ENCODE peak calls at places on chromosomes 3 and 15, in seven cellular contexts. X is choroid plexus epithelial cell, Z is cardiac muscle cell, J is lower lobe of right lung, M is stomach, R is breast epithelium, O is uterus. I is an unnamed sample.
A peak's percentile ranks its signal among the peaks of the same experiment; 100 is the strongest.

GRCh38 chr15:63461230-63461629 is 43.2 kb upstream of the USP3 start:
- DNase-seq in X (no peak), Z (peak; percentile 51), J (no peak), M (peak; percentile 61), R (no peak), O (no peak), I (no peak)

GRCh38 chr3:185998136-185998535 is 60.3 kb upstream of the TRA2B start:
- DNase-seq in X (no peak), Z (no peak), J (no peak), M (no peak), R (no peak), O (no peak), I (no peak)

GRCh38 chr15:81400640-81401236 is 26.7 kb upstream of the TMC3 start:
- DNase-seq in X (peak; percentile 82), Z (peak; percentile 48), J (no peak), M (no peak), R (no peak), O (no peak), I (peak; percentile 58)

GRCh38 chr3:125032100-125032643 is 23.6 kb downstream of the HEG1 start:
- DNase-seq in X (no peak), Z (no peak), J (no peak), M (no peak), R (no peak), O (no peak), I (no peak)

GRCh38 chr3:59056706-59057105 is 6.9 kb upstream of the CFAP20DC start:
- DNase-seq in X (peak; percentile 5), Z (no peak), J (no peak), M (no peak), R (no peak), O (no peak), I (no peak)

GRCh38 chr15:99324082-99324620 is 72.9 kb downstream of the LRRC28 start:
- DNase-seq in X (peak; percentile 88), Z (peak; percentile 56), J (no peak), M (no peak), R (no peak), O (no peak), I (no peak)

GRCh38 chr15:82139823-82140268 is 94.0 kb upstream of the MEX3B start:
- DNase-seq in X (peak; percentile 73), Z (peak; percentile 58), J (no peak), M (no peak), R (no peak), O (no peak), I (peak; percentile 43)

GRCh38 chr15:42270551-42270950 is 2.5 kb upstream of the GANC start:
- DNase-seq in X (no peak), Z (no peak), J (no peak), M (no peak), R (no peak), O (no peak), I (no peak)

GRCh38 chr3:46660543-46661523 is 32.6 kb downstream of the ALS2CL start:
- DNase-seq in X (no peak), Z (no peak), J (no peak), M (peak; percentile 19), R (peak; percentile 53), O (no peak), I (peak; percentile 49)

GRCh38 chr3:77825045-77825827 is 785.3 kb downstream of the ROBO2 start:
- DNase-seq in X (peak; percentile 88), Z (no peak), J (peak; percentile 62), M (peak; percentile 68), R (peak; percentile 61), O (no peak), I (no peak)

DNA sequence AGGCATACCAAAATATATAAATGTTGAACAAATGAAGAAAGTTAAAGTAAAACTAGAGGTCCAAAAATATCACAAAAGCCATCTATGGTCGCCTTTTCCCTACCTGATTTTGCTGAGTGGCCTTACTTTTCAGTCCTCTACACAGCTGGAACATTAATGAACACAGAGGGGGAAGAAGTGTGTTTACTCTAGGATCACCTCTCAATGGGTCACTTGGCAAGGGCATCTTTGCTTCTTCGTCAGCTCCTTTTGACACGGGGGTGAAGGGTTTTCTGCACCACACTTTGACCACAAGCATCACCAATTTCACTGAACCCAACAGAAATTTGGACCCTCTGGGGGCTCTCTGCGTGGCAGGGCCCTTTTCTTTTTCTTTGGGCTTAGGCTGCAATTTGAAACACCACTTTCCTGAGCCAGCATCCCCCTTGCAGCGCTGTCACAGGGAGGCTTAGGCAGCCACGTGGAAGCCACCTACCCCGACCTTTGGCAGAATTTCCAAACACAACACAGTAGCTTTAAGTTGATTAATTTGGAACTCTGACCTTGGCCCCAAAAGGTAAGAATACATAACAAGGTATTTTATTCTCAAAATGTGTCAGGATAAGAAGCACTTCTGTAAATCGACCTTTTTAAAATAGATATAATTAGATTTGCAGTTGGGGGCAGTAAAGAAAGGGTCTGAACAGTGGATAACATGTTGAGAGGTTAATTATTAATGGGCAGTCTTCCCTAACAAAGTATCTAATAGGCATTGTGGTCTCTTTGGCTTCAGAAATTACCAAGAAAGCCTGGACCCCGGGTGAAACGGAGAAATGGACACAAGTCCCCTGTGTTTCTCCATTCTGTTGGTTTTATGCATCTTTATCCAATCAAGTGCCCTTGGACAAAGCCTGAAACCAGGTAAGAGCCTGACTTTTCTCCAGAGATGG is at the start of gene LIPC:
- DNase-seq in X (no peak), Z (no peak), J (no peak), M (no peak), R (no peak), O (no peak), I (no peak)
- H3K4me3 ChIP-seq in X (no peak within 1 kb of the TSS), Z (no peak within 1 kb of the TSS), J (no peak within 1 kb of the TSS), M (no peak within 1 kb of the TSS), R (no peak within 1 kb of the TSS), O (no peak within 1 kb of the TSS), I (no peak within 1 kb of the TSS)

GRCh38 chr3:33732394-33732793 is 14.3 kb upstream of the CLASP2 start:
- DNase-seq in X (no peak), Z (no peak), J (no peak), M (no peak), R (no peak), O (no peak), I (peak; percentile 13)
- TF ChIP-seq CTCF in X (peak; percentile 41), Z (peak; percentile 31), J (peak; percentile 17), M (no peak), R (no peak), O (no peak), I (peak; percentile 57)

GRCh38 chr3:4986175-4986610 is 7.0 kb downstream of the BHLHE40 start:
- DNase-seq in X (no peak), Z (no peak), J (no peak), M (no peak), R (no peak), O (no peak), I (no peak)

GRCh38 chr3:4986611-4987373 is 7.6 kb downstream of the BHLHE40 start:
- DNase-seq in X (peak; percentile 99), Z (peak; percentile 97), J (peak; percentile 97), M (peak; percentile 98), R (peak; percentile 96), O (peak; percentile 97), I (no peak)

GRCh38 chr3:4988815-4989648 is 9.8 kb downstream of the BHLHE40 start:
- DNase-seq in X (peak; percentile 54), Z (no peak), J (no peak), M (no peak), R (peak; percentile 25), O (no peak), I (no peak)

GRCh38 chr3:4989649-4989966 is 10.4 kb downstream of the BHLHE40 start:
- DNase-seq in X (no peak), Z (no peak), J (no peak), M (no peak), R (no peak), O (no peak), I (no peak)

DNA sequence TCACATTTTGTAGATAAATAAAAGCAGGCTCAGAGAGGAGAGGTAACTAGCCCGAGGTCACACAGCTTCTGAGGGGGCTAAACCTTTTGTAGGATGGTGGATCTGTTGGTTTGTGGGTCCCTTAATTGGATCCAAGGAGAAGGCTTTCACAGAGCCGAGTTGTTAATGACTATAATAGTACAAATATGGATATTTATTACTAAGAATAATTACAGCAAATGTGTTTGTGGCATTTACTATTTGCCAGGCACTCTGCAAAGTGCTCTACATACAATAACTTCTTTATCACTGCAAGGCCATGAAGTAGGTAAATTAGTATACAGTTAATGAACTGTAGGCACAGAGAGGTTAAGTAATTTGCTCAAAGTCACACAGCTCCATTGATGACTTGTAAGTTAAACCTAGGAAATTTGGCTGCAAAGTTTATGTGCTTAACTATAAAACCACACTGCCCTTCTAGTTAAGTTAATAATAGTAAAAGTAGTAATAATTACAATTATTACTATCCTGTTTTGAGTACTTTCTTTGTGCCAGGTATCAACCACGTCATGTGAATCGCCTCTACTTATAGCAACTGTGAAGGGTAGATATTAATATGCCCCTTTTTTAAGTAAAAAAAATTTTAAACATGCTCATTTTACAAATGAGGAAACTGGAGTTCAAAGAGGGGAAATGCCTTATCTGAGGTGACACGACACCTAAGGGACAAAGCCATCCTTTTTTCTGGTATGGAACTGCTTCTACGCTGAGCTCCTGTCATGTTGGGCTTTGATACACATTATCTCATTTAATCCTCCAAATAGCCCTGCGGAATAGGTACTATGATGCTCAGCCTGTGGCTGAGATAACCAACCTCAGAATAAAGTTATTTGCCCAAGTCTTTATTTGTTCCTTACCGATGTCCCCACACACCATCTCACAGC is 8.4 kb downstream of the BHLHE40 start:
- DNase-seq in X (no peak), Z (no peak), J (no peak), M (no peak), R (no peak), O (no peak), I (no peak)
- H3K4me3 ChIP-seq in X (peak overlapping the region; percentile 42), Z (peak overlapping the region; percentile 31), J (peak overlapping the region; percentile 55), M (peak overlapping the region; percentile 49), R (peak overlapping the region; percentile 48), O (peak overlapping the region; percentile 40), I (no peak overlapping the region)

GRCh38 chr3:195080125-195080524 is 190.8 kb downstream of the XXYLT1 start:
- DNase-seq in X (no peak), Z (no peak), J (peak; percentile 45), M (no peak), R (no peak), O (no peak), I (peak; percentile 22)

GRCh38 chr3:195080571-195081141 is 190.3 kb downstream of the XXYLT1 start:
- DNase-seq in X (peak; percentile 42), Z (peak; percentile 22), J (peak; percentile 41), M (peak; percentile 50), R (peak; percentile 33), O (no peak), I (no peak)

GRCh38 chr3:195082811-195083210 is 188.1 kb downstream of the XXYLT1 start:
- DNase-seq in X (no peak), Z (no peak), J (peak; percentile 32), M (no peak), R (no peak), O (no peak), I (no peak)

GRCh38 chr3:195079636-195080035 is 191.3 kb downstream of the XXYLT1 start:
- DNase-seq in X (no peak), Z (no peak), J (peak; percentile 22), M (no peak), R (no peak), O (no peak), I (no peak)

DNA sequence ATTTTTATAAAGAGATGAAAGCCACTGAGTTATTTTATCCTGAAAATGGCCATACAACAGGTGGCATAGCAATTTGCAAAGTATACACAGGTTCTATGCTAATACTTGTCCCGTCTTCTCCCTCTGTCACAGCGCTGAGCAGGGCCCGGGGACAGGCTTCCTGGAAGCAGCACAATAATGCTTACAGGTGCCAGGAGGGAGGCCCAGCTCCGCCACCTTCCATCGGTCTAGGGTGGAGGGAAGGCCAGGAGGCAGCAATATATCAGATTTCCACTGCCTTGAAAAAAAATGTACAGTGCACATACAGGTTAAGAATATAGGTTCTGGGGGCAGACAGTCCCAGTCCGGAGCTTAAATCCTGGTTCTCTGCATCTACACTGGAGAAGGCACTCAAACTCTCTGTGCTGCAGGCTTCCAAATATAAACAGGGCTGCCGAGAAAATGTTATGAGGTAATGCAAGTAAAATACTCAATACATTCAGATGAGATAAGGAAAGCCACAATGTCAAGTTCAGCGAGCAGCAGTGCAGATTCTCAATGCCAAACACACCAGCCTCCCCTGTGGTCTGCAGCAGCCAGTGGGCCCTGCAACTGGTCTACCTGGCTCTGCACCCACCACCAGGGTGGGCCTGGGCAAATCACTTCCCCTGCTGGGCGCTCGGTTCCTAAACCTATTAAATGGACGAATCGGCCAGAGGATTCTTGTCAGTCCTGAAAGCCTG is 189.6 kb downstream of the XXYLT1 start:
- DNase-seq in X (peak; percentile 76), Z (peak; percentile 22), J (peak; percentile 31), M (peak; percentile 63), R (no peak), O (no peak), I (no peak)
- TF ChIP-seq CTCF in X (no peak), Z (no peak), J (no peak), M (no peak), R (no peak), O (no peak), I (no peak)